ENCODE peak calls at places on chromosomes 5 and 9, in five cellular contexts. L, N, H, K and S are unnamed samples.

GRCh38 chr9:127837346-127837745 is 17.1 kb downstream of the ENG start:
- DNase-seq in L (peak), N (peak), H (no peak), K (no peak), S (no peak)

GRCh38 chr9:122457787-122458186 is 19.9 kb downstream of the OR1J1 start:
- DNase-seq in L (no peak), N (no peak), H (no peak), K (no peak), S (no peak)

GRCh38 chr9:86545085-86545484 is 190.9 kb upstream of the TUT7 start:
- DNase-seq in L (no peak), N (no peak), H (no peak), K (no peak), S (no peak)

GRCh38 chr9:126669108-126669507 is 55.4 kb downstream of the LMX1B start:
- DNase-seq in L (no peak), N (no peak), H (no peak), K (no peak), S (no peak)

GRCh38 chr5:134874831-134875655 is 872 bp downstream of the TXNDC15 start:
- DNase-seq in L (peak), N (peak), H (peak), K (no peak), S (no peak)

GRCh38 chr5:42621662-42622061 is 135.0 kb upstream of the CCDC152 start:
- DNase-seq in L (no peak), N (peak), H (no peak), K (no peak), S (no peak)

GRCh38 chr5:145931718-145932117 is 4.7 kb upstream of the SH3RF2 start:
- DNase-seq in L (no peak), N (peak), H (no peak), K (no peak), S (no peak)

GRCh38 chr5:23525751-23526150 is 18.3 kb downstream of the PRDM9 start:
- DNase-seq in L (no peak), N (no peak), H (no peak), K (no peak), S (no peak)

GRCh38 chr5:37966291-37966690 is 126.5 kb upstream of the GDNF start:
- DNase-seq in L (peak), N (no peak), H (no peak), K (no peak), S (no peak)

GRCh38 chr5:108028411-108028810 is 353.5 kb downstream of the FBXL17 start:
- DNase-seq in L (no peak), N (peak), H (no peak), K (no peak), S (no peak)

GRCh38 chr9:33737811-33738606 is 57.4 kb upstream of the PRSS3 start:
- DNase-seq in L (peak), N (peak), H (peak), K (peak), S (no peak)

GRCh38 chr5:173758675-173759074 is 129.5 kb upstream of the CPEB4 start:
- DNase-seq in L (no peak), N (peak), H (no peak), K (no peak), S (no peak)

GRCh38 chr9:77022783-77023440 is 3.5 kb downstream of the FOXB2 start:
- DNase-seq in L (no peak), N (no peak), H (no peak), K (no peak), S (no peak)